ENCODE peak calls at places on chromosome 22, in four cellular contexts. C, F, Q and V are unnamed samples. For H3K36me3, the result is how much of the 10 kb centered on the place peaks cover.

GRCh38 chr22:46737105-46737975 is 712 bp downstream of the CERK start:
- DNase-seq in C (no peak), F (peak), Q (no peak), V (peak)

GRCh38 chr22:34281738-34282137 is 361.5 kb upstream of the LARGE1 start:
- DNase-seq in C (no peak), F (no peak), Q (no peak), V (no peak)

GRCh38 chr22:27046126-27046525 is 388.7 kb downstream of the MIAT start:
- DNase-seq in C (no peak), F (no peak), Q (no peak), V (no peak)

GRCh38 chr22:46008291-46008690 is 31.3 kb upstream of the WNT7B start:
- DNase-seq in C (no peak), F (no peak), Q (no peak), V (no peak)

GRCh38 chr22:27632451-27633295 is 168.9 kb downstream of the MN1 start:
- DNase-seq in C (no peak), F (peak), Q (no peak), V (no peak)

GRCh38 chr22:31326877-31327276 is 19.3 kb downstream of the PATZ1 start:
- DNase-seq in C (no peak), F (no peak), Q (no peak), V (no peak)

GRCh38 chr22:45007247-45007945 is 2.4 kb downstream of the PHF21B start:
- DNase-seq in C (no peak), F (peak), Q (no peak), V (no peak)

GRCh38 chr22:36541831-36542391 is 12.9 kb upstream of the EIF3D start:
- DNase-seq in C (no peak), F (no peak), Q (no peak), V (no peak)

GRCh38 chr22:28341001-28341400 is 338.6 kb downstream of the TTC28 start:
- DNase-seq in C (no peak), F (no peak), Q (no peak), V (no peak)

GRCh38 chr22:47207846-47208554 is 445.6 kb downstream of the TBC1D22A start:
- DNase-seq in C (no peak), F (no peak), Q (peak), V (no peak)

GRCh38 chr22:24423519-24424000 is 3.8 kb upstream of the ADORA2A start:
- DNase-seq in C (no peak), F (peak), Q (peak), V (peak)

GRCh38 chr22:42265321-42265720 is 5.1 kb downstream of the TCF20 start:
- DNase-seq in C (no peak), F (no peak), Q (no peak), V (no peak)

GRCh38 chr22:43060213-43060612 is 29.0 kb downstream of the TTLL1 start:
- DNase-seq in C (no peak), F (peak), Q (peak), V (peak)

GRCh38 chr22:24304067-24304675 is 33.5 kb downstream of the SPECC1L start:
- DNase-seq in C (no peak), F (no peak), Q (no peak), V (no peak)

GRCh38 chr22:38768036-38768435 is 12.2 kb upstream of the SUN2 start:
- DNase-seq in C (no peak), F (no peak), Q (no peak), V (no peak)

GRCh38 chr22:32841175-32841574 is 39.7 kb downstream of the TIMP3 start:
- DNase-seq in C (no peak), F (no peak), Q (no peak), V (no peak)

GRCh38 chr22:25368271-25368670 is 148.8 kb downstream of the CRYBB2 start:
- DNase-seq in C (no peak), F (no peak), Q (peak), V (no peak)

GRCh38 chr22:37401401-37401859 is 25.8 kb downstream of the ELFN2 start:
- DNase-seq in C (peak), F (no peak), Q (peak), V (no peak)

GRCh38 chr22:46653596-46653995 is 33.4 kb downstream of the GRAMD4 start:
- DNase-seq in C (no peak), F (no peak), Q (no peak), V (peak)

GRCh38 chr22:32333141-32333768 is 24.4 kb upstream of the RFPL3 start:
- DNase-seq in C (no peak), F (no peak), Q (no peak), V (no peak)

GRCh38 chr22:31790240-31790639 is 36.4 kb downstream of the DEPDC5 start:
- DNase-seq in C (no peak), F (no peak), Q (no peak), V (peak)

GRCh38 chr22:22997988-22998387 is 72.3 kb upstream of the GNAZ start:
- DNase-seq in C (no peak), F (no peak), Q (no peak), V (no peak)
- H3K36me3 ChIP-seq in C (under half), F (under half), Q (under half), V (under half)

GRCh38 chr22:35407352-35407751 is 7.4 kb downstream of the MCM5 start:
- DNase-seq in C (no peak), F (no peak), Q (no peak), V (no peak)

GRCh38 chr22:35410663-35411034 is 10.7 kb downstream of the MCM5 start:
- DNase-seq in C (no peak), F (no peak), Q (no peak), V (no peak)

GRCh38 chr22:35413624-35414023 is 13.7 kb downstream of the MCM5 start:
- DNase-seq in C (no peak), F (no peak), Q (no peak), V (no peak)

GRCh38 chr22:35409783-35410662 is 10.1 kb downstream of the MCM5 start:
- DNase-seq in C (no peak), F (no peak), Q (no peak), V (peak)

GRCh38 chr22:35411112-35411511 is 11.2 kb downstream of the MCM5 start:
- DNase-seq in C (no peak), F (no peak), Q (no peak), V (peak)
- TF ChIP-seq CTCF in C (no peak), F (no peak), Q (no peak), V (peak)

GRCh38 chr22:22895776-22896445 is 8.3 kb downstream of the IGLL5 start:
- DNase-seq in C (no peak), F (no peak), Q (no peak), V (no peak)
- H3K36me3 ChIP-seq in C (under half), F (under half), Q (under half), V (under half)

GRCh38 chr22:19743081-19743480 is 17.5 kb upstream of the TBX1 start:
- DNase-seq in C (no peak), F (no peak), Q (no peak), V (no peak)
- TF ChIP-seq CTCF in C (no peak), F (no peak), Q (no peak), V (no peak)

GRCh38 chr22:29912605-29913398 is 29.8 kb downstream of the MTMR3 start:
- DNase-seq in C (no peak), F (no peak), Q (no peak), V (no peak)
- H3K36me3 ChIP-seq in C (under half), F (under half), Q (under half), V (under half)

GRCh38 chr22:18029686-18030267 is 5.4 kb upstream of the MICAL3 start:
- DNase-seq in C (no peak), F (no peak), Q (no peak), V (no peak)
- TF ChIP-seq CTCF in C (no peak), F (no peak), Q (no peak), V (no peak)

DNA sequence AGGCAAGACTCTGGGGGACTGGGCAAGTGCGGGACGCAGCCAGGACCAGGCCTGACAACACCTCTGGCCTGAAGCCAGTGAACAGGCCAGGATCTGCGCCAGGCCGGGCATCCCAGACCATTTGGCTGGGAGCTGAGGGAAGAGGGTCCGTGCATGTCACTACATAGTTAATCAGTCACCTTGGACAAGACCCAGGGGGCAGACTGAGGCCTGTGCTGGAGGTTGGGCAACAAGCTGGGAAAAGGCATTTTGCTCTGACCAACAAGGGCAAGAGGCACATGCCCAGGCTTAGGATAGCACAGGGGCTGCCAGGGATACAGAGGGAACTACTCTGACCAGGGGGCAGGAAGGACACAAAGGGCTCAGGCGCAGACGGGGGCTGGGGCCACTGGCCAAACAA is 7.0 kb upstream of the CHADL start:
- DNase-seq in C (no peak), F (no peak), Q (no peak), V (no peak)
- H3K36me3 ChIP-seq in C (under half), F (under half), Q (under half), V (half or more)

GRCh38 chr22:49923445-49923844 is 5.0 kb downstream of the CRELD2 start:
- DNase-seq in C (no peak), F (no peak), Q (no peak), V (peak)
- TF ChIP-seq CTCF in C (no peak), F (no peak), Q (no peak), V (peak)

GRCh38 chr22:20744456-20744855 is 29.5 kb upstream of the SERPIND1 start:
- DNase-seq in C (no peak), F (no peak), Q (no peak), V (no peak)

GRCh38 chr22:20742764-20743163 is 31.1 kb upstream of the SERPIND1 start:
- DNase-seq in C (no peak), F (no peak), Q (no peak), V (no peak)

GRCh38 chr22:20746466-20747189 is 27.3 kb upstream of the SERPIND1 start:
- DNase-seq in C (no peak), F (no peak), Q (no peak), V (no peak)

GRCh38 chr22:20747223-20747622 is 26.7 kb upstream of the SERPIND1 start:
- DNase-seq in C (no peak), F (no peak), Q (no peak), V (no peak)

DNA sequence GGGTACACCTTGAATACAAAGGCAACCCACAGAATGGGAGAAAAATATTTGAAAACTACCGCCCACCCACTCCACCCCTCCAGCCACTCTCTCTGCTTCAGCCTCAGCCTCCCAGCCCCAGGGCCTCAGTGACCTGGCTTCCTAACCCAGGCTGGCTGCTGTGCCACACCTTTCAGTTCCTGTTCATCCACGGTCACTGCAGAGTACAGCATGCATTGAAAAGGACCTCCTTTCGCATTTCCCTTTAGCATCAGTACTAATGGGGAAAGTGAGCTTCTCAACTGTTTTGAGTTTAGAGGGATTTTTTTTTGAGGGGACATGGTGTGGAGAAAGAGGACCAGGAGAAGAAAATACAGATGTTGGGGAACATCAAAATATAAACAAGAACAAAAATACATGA is 28.7 kb upstream of the SERPIND1 start:
- DNase-seq in C (no peak), F (no peak), Q (no peak), V (no peak)
- H3K36me3 ChIP-seq in C (under half), F (under half), Q (under half), V (under half)